ENCODE peak calls at places on chromosomes 13 and 19, in seven cellular contexts. W is BJ, B is breast epithelium, J is colonic mucosa, N is GM06990, C is fibroblast of lung, K is keratinocyte. S is an unnamed sample.

GRCh38 chr13:61107989-61108388 is 307.7 kb downstream of the PCDH20 start:
- DNase-seq in W (no peak), B (no peak), J (no peak), N (no peak), C (no peak), K (no peak), S (no peak)

GRCh38 chr13:23020246-23020843 is 160.4 kb upstream of the SGCG start:
- DNase-seq in W (peak; percentile 3), B (no peak), J (peak; percentile 35), N (peak; percentile 12), C (peak; percentile 67), K (no peak), S (no peak)

GRCh38 chr13:98443329-98443728 is 133.6 kb downstream of the STK24 start:
- DNase-seq in W (peak; percentile 62), B (no peak), J (no peak), N (no peak), C (peak; percentile 78), K (peak; percentile 42), S (peak; percentile 22)

GRCh38 chr13:99075268-99076191 is 97.7 kb upstream of the DOCK9 start:
- DNase-seq in W (no peak), B (no peak), J (no peak), N (peak; percentile 59), C (no peak), K (no peak), S (no peak)

GRCh38 chr19:5926641-5927438 is 12.8 kb downstream of the CAPS start:
- DNase-seq in W (peak; percentile 96), B (peak; percentile 52), J (no peak), N (no peak), C (peak; percentile 64), K (no peak), S (no peak)

GRCh38 chr19:4969772-4970531 is 1.0 kb downstream of the KDM4B start:
- DNase-seq in W (no peak), B (no peak), J (no peak), N (no peak), C (peak; percentile 34), K (no peak), S (no peak)

GRCh38 chr13:46665243-46665629 is 112.3 kb downstream of the LRCH1 start:
- DNase-seq in W (no peak), B (no peak), J (no peak), N (no peak), C (no peak), K (no peak), S (no peak)

GRCh38 chr13:40585911-40586471 is 80.5 kb downstream of the FOXO1 start:
- DNase-seq in W (peak; percentile 26), B (no peak), J (no peak), N (no peak), C (peak; percentile 16), K (no peak), S (no peak)

GRCh38 chr13:99436686-99437416 is 64.4 kb upstream of the TM9SF2 start:
- DNase-seq in W (no peak), B (peak; percentile 85), J (peak; percentile 85), N (peak; percentile 89), C (peak; percentile 82), K (peak; percentile 13), S (no peak)

GRCh38 chr19:40716655-40717324 is at the start of the genes COQ8B and ITPKC:
- DNase-seq in W (peak; percentile 74), B (peak; percentile 100), J (peak; percentile 100), N (peak; percentile 95), C (peak; percentile 97), K (peak; percentile 87), S (peak; percentile 80)

GRCh38 chr19:6987850-6988249 is 33.4 kb downstream of the MBD3L2B start:
- DNase-seq in W (no peak), B (no peak), J (no peak), N (no peak), C (no peak), K (no peak), S (no peak)

DNA sequence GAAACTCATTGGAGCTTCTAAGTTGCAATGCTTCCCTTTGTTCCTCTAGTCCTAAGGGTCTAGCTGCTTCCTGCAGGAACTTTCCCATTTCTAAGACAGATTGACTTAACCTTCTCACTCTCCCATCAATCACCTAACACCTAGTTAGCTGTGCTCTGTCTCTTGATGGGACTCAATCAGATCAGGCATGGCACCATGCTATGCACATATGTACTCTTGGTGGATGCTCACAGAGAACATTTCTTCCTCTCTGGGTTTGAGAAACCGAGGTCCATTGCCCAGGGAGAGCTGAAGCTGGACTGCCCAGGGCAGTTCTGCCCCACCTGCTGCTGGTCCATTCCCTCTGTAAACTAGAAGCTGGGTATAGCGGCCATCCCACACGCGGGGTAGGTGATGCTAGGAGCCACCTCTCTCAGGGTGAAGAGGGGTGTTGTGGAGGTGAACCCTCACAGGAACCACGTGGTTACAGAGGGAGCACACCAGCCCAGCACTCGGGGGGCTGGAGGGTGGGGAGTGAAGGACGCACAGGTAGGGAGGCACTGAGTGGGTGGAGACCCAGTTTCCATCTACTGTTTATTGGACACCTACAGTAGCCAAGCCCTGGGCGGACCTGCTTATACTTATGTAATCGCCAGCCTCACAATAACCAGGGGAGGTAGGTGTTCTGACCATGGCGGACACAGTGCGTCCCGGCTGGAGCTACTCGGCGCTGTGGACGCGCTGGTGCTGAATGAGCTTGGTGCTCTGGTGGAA is 3.1 kb upstream of the UBE2M start:
- DNase-seq in W (no peak), B (no peak), J (no peak), N (no peak), C (no peak), K (no peak), S (no peak)
- H3K4me3 ChIP-seq in W (no peak overlapping the region), B (peak overlapping the region; percentile 80), J (peak overlapping the region; percentile 30), N (peak overlapping the region; percentile 43), C (peak overlapping the region; percentile 21), K (peak overlapping the region; percentile 54), S (peak overlapping the region; percentile 44)

GRCh38 chr19:28012361-28012760 is 1200.6 kb downstream of the UQCRFS1 start:
- DNase-seq in W (no peak), B (no peak), J (no peak), N (no peak), C (no peak), K (no peak), S (no peak)
- TF ChIP-seq CTCF in W (no peak), B (no peak), J (no peak), N (peak; percentile 84), C (no peak), K (no peak), S (peak; percentile 36)

DNA sequence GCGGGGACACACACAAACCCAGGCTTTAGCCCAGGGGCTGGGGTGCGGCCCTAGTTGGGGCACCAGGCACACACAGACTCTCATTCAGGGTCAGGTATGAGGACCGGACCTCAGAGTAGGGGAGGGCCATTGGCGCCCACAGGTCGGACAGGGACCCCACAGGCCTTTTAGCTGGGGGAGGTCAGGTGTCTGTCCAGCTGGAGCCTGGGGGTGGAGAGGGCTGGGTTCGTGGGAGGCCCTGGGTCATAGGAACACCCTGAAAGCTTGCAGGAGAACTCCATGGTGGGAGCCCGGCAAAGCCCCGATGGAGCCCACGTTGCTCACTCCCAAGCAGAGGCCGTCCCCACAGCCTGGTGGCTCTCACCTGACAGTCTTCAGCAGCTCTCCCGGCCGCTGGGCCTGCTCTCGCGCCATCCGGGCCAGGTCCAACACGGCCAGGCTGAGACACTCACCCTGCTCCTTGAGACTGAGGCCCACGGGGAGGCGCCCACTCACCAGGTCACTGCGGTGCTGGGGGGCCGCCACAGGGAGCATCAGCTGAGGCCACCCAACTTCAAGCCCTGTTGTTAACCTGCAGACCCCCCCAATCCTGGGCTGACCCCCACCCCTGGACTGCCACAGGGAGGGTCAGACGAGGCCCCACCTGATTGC is 5.0 kb downstream of the JAK3 start:
- DNase-seq in W (no peak), B (no peak), J (no peak), N (no peak), C (no peak), K (no peak), S (no peak)
- H3K4me3 ChIP-seq in W (peak overlapping the region; percentile 35), B (peak overlapping the region; percentile 59), J (peak overlapping the region; percentile 15), N (no peak overlapping the region), C (peak overlapping the region; percentile 20), K (peak overlapping the region; percentile 63), S (peak overlapping the region; percentile 53)

GRCh38 chr13:76885203-76886004 is 801 bp downstream of the KCTD12 start:
- DNase-seq in W (no peak), B (peak; percentile 63), J (peak; percentile 83), N (peak; percentile 86), C (peak; percentile 86), K (no peak), S (no peak)
- TF ChIP-seq CTCF in W (peak; percentile 43), B (no peak), J (peak; percentile 29), N (peak; percentile 59), C (peak; percentile 8), K (peak; percentile 30), S (peak; percentile 54)

DNA sequence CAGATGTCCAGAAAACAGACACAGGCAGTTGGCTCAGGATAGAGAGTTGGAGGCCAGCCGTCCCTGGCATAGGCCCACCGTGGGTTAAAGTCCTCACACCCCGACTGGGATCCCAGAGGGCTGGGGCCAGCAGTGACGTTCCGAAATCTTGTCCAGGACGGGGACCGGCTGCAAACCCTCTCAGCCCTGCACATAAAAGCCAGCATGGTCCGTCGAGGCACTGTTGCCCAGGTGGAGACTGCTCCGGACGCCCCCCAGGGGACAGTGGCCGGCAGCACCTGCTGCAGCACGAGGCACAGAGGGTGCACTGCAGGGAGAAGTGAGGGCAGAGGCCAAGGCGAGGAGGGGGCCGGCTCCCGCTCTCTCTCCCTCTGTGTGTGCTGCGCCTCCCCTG is 4.3 kb upstream of the IFNL2 start:
- DNase-seq in W (no peak), B (no peak), J (no peak), N (no peak), C (no peak), K (no peak), S (no peak)
- H3K4me3 ChIP-seq in W (no peak overlapping the region), B (peak overlapping the region; percentile 35), J (no peak overlapping the region), N (no peak overlapping the region), C (no peak overlapping the region), K (no peak overlapping the region), S (no peak overlapping the region)

DNA sequence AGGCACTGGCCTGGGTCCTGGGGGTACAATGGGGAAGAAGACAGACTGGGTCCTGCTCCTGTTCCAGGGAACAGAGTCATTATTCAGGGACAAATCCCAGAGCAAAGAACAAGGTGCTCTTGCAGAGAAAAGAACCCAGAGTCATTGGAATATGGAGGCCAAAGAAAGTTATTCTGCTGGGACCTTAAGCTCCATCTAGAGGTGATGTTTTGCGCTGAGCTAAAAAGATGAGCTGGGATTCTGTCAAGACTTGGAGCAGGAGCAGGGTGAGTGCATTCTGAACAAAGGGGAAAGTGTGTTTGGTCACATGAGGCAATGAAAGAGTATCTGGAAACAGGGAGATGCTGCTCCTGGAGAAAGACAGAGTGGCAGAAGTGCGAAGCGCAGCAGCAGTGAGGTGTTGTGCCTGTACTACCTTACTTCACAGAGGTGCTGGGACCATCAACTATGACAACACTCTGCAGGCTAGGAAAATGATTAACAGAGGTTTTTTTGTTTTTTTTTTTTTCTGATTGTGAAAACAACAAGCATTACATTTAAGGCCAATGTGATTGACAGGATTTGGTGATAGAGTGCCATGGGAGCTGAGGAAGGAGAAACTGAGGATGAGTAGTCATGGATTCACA is 95.3 kb upstream of the TNFSF11 start:
- DNase-seq in W (no peak), B (no peak), J (no peak), N (no peak), C (peak; percentile 68), K (no peak), S (no peak)
- TF ChIP-seq CTCF in W (peak; percentile 31), B (no peak), J (peak; percentile 34), N (peak; percentile 69), C (peak; percentile 29), K (peak; percentile 55), S (peak; percentile 49)

DNA sequence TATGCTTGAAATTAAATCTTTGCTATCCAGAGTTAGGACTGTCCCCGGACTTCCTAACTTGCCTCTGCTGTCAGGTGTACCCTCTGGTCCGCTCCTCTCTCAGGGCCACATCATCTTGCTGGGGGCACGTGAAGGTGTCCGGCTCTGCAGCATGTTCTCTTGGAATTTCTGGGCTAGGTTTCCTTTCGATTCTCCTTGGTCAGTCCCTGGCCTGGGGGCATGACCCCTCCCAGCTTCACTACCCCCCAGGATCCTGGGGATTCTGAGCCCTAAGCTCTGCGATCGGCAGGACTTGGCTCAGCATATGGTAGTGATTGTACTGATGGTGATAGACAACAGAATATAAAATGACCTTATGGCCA is 5.1 kb upstream of the GPI start:
- DNase-seq in W (no peak), B (no peak), J (no peak), N (no peak), C (no peak), K (no peak), S (no peak)
- H3K4me3 ChIP-seq in W (peak overlapping the region; percentile 25), B (peak overlapping the region; percentile 73), J (peak overlapping the region; percentile 33), N (peak overlapping the region; percentile 71), C (peak overlapping the region; percentile 53), K (peak overlapping the region; percentile 68), S (peak overlapping the region; percentile 47)

S was measured in epithelial cell of proximal tubule.